ENCODE peak calls at places on chromosomes 2 and 18, in six cellular contexts. R, W, Y, T, J and C are unnamed samples. For H3K4me1 and H3K27me3, the result is how much of the 10 kb centered on the place peaks cover.

GRCh38 chr18:49756135-49756534 is 57.2 kb downstream of the ACAA2 start:
- DNase-seq in T (no peak), J (no peak), W (no peak), R (no peak), Y (no peak), C (no peak)

GRCh38 chr2:69668598-69668997 is 25.1 kb upstream of the AAK1 start:
- DNase-seq in T (no peak), J (no peak), W (peak), R (no peak), Y (no peak), C (no peak)

GRCh38 chr2:25521665-25522387 is 151.6 kb downstream of the DTNB start:
- DNase-seq in W (peak), T (peak), R (peak), Y (peak), J (peak), C (peak)

GRCh38 chr2:70312560-70312959 is 10.7 kb upstream of the FAM136A start:
- DNase-seq in T (no peak), J (no peak), R (no peak), Y (no peak), W (no peak), C (no peak)

GRCh38 chr2:84901593-84902120 is 3.8 kb upstream of the TMSB10 start:
- DNase-seq in W (peak), R (no peak), J (peak), T (no peak), Y (no peak), C (no peak)

GRCh38 chr2:177882501-177882900 is 190.1 kb downstream of the PDE11A start:
- DNase-seq in Y (no peak), W (no peak), T (no peak), R (no peak), J (no peak), C (no peak)

GRCh38 chr18:61738488-61738887 is 154.3 kb downstream of the RNF152 start:
- DNase-seq in R (no peak), T (no peak), Y (no peak), J (peak), W (peak), C (no peak)

GRCh38 chr2:16117791-16118610 is 177.7 kb downstream of the MYCN start:
- DNase-seq in Y (no peak), J (no peak), R (no peak), W (no peak), T (no peak), C (no peak)

GRCh38 chr18:44835555-44836156 is 155.0 kb downstream of the SETBP1 start:
- DNase-seq in R (peak), W (no peak), Y (no peak), J (no peak), T (peak), C (no peak)

GRCh38 chr2:169667583-169667982 is 26.6 kb downstream of the CFAP210 start:
- DNase-seq in R (no peak), W (no peak), J (no peak), T (no peak), Y (no peak), C (no peak)

GRCh38 chr18:23878336-23878900 is 136.1 kb upstream of the TTC39C start:
- DNase-seq in J (no peak), Y (no peak), T (no peak), R (no peak), W (no peak), C (peak)

GRCh38 chr18:23875966-23876365 is 138.6 kb upstream of the TTC39C start:
- DNase-seq in T (no peak), W (no peak), Y (no peak), R (no peak), J (no peak), C (peak)

GRCh38 chr18:23876496-23876895 is 138.1 kb upstream of the TTC39C start:
- DNase-seq in W (no peak), J (no peak), R (no peak), T (no peak), Y (no peak), C (peak)

GRCh38 chr18:23877371-23877770 is 137.2 kb upstream of the TTC39C start:
- DNase-seq in W (no peak), Y (no peak), T (no peak), R (no peak), J (no peak), C (peak)

GRCh38 chr18:23876921-23877320 is 137.6 kb upstream of the TTC39C start:
- DNase-seq in Y (no peak), J (no peak), W (no peak), T (no peak), R (no peak), C (peak)
- H3K4me1 ChIP-seq in Y (under half), J (under half), W (under half), T (under half), R (under half), C (under half)

DNA sequence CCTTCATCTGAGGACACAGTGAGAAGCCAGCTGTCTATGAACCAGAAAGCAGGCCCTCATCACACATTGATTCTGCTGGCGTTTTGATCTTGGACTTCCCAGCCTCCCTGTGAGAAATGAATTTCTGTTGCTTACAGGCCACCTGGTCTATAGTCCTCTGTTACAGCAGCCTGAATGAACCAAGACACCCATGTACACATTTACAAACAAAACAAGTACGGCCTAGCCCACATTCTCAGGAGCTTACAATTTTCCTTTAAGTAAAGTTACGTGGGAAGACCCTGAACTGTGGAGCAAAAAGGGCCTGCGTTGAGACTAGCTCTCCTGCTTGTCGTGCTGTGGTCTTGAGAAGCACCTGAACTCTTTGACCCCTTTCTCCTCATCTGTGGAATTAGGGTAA is 12.0 kb upstream of the SLC20A1 start:
- DNase-seq in R (no peak), T (no peak), W (no peak), Y (no peak), J (no peak), C (no peak)
- H3K27me3 ChIP-seq in R (under half), T (under half), W (under half), Y (under half), J (under half), C (under half)

GRCh38 chr2:65383571-65384488 is 48.6 kb downstream of the SPRED2 start:
- DNase-seq in W (peak), T (no peak), R (no peak), J (peak), Y (no peak), C (peak)

GRCh38 chr2:65388051-65388531 is 44.3 kb downstream of the SPRED2 start:
- DNase-seq in T (no peak), J (no peak), W (no peak), Y (no peak), R (no peak), C (peak)

GRCh38 chr2:65388626-65389390 is 43.6 kb downstream of the SPRED2 start:
- DNase-seq in Y (no peak), R (no peak), T (no peak), J (no peak), W (no peak), C (no peak)

GRCh38 chr2:65387017-65387416 is 45.4 kb downstream of the SPRED2 start:
- DNase-seq in T (no peak), Y (no peak), J (no peak), R (no peak), W (no peak), C (no peak)

DNA sequence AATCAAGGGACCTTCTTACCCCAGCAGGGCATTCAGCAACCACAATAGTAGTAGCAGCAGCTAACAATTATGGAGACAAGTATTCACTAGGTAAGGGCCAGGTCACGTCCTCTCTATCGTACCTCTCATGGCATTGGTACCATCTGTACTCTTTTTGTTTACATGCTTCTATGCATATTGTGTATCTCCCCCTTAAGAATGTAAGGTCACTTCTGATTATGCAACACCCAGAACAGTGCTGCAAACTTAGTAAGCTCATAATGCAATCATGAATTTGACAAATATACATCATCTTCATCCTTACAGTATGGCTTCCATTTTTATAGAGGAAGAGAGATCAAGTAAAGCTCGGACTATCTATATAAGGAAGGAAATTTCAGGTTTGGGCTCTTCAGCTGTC is 46.1 kb downstream of the SPRED2 start:
- DNase-seq in R (no peak), T (no peak), J (peak), Y (no peak), W (no peak), C (no peak)
- H3K4me1 ChIP-seq in R (under half), T (under half), J (under half), Y (under half), W (under half), C (half or more)

DNA sequence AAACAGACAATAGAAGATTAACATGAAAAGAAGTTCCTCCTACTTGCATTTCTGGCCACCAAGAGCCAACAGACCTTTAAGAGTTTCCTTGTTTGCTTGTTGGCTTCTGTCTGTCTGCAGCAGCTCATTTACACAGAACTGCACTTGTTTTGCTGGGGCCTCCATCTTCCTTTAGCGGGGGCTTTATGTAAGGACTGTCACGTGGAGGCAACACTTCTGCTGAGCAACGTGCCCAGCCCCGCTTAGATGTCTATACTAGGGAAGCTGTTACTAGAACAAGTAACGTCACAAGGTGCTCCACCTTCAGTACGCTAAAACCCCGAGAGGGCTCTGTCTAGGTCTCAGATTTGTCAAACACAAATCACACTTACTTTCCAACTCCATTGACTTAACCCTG is 104.3 kb upstream of the PXDN start:
- DNase-seq in Y (no peak), R (no peak), J (no peak), T (no peak), W (no peak), C (no peak)
- H3K27me3 ChIP-seq in Y (under half), R (under half), J (under half), T (under half), W (under half), C (under half)

DNA sequence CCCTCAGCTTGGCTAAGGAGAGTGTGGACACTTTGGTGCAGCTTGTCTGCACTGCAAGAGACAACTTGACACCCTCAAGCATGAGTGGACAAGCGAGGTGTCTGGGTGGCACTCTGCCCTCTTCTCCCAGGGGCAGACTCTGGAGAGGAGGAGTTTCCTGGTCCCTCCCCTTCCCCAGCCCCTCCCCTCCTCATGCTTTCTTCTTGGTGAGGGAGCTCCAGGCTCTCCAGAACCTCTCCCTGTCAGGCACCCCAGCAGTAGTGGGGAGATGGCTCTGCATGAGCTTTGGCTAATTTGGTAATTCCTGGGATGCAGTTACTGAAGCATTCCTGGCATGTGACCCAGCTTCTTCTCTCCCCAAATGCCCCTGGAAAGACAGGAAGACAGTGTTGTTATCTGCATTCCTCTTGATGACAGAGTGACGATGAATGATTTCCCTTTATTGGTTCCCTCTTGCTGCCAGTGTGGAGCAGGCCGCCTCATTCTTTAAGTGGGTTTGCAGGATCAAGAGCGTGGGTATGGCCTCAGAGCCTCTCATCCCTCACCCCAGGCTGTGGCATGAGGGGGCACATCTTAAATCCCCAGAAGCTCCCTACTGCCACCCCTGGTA is 89.2 kb downstream of the STPG4 start:
- DNase-seq in Y (no peak), J (peak), T (peak), R (peak), W (peak), C (peak)
- H3K4me1 ChIP-seq in Y (under half), J (under half), T (under half), R (under half), W (half or more), C (under half)

GRCh38 chr2:1858733-1859132 is 114.4 kb upstream of the PXDN start:
- DNase-seq in J (no peak), R (no peak), Y (no peak), W (no peak), T (no peak), C (no peak)
- H3K27me3 ChIP-seq in J (under half), R (under half), Y (under half), W (under half), T (under half), C (under half)

GRCh38 chr2:60538136-60538535 is 15.3 kb downstream of the BCL11A start:
- DNase-seq in J (no peak), W (no peak), R (no peak), T (no peak), Y (no peak), C (no peak)

GRCh38 chr2:60539177-60539576 is 14.3 kb downstream of the BCL11A start:
- DNase-seq in R (no peak), J (no peak), W (no peak), Y (no peak), T (no peak), C (no peak)

GRCh38 chr2:60544059-60544458 is 9.4 kb downstream of the BCL11A start:
- DNase-seq in J (no peak), R (no peak), W (peak), T (peak), Y (no peak), C (peak)

GRCh38 chr2:60536716-60537115 is 16.7 kb downstream of the BCL11A start:
- DNase-seq in Y (no peak), J (peak), W (no peak), R (no peak), T (no peak), C (no peak)

GRCh38 chr2:60540054-60540453 is 13.4 kb downstream of the BCL11A start:
- DNase-seq in J (no peak), W (no peak), T (no peak), Y (no peak), R (no peak), C (no peak)
- H3K4me1 ChIP-seq in J (under half), W (under half), T (half or more), Y (half or more), R (under half), C (half or more)